ENCODE peak calls at places on chromosomes 12 and 14, in six cellular contexts. V is fibroblast of lung, L is psoas muscle, X is pancreas, O is A549, A is keratinocyte. U is an unnamed sample.

GRCh38 chr12:2879853-2880252 is 2.8 kb downstream of the RHNO1 start:
- DNase-seq in L (no peak), V (no peak), A (no peak), O (no peak), X (no peak), U (no peak)

GRCh38 chr12:56581418-56582145 is 48.5 kb downstream of the BAZ2A start:
- DNase-seq in V (peak; percentile 78), A (peak; percentile 59), X (no peak), O (no peak), L (no peak), U (no peak)

GRCh38 chr14:51643137-51643536 is 8.6 kb upstream of the FRMD6 start:
- DNase-seq in X (no peak), V (peak; percentile 89), L (no peak), O (no peak), A (no peak), U (no peak)

GRCh38 chr12:132433641-132434395 is 56.1 kb upstream of the FBRSL1 start:
- DNase-seq in V (no peak), X (peak; percentile 67), A (no peak), L (no peak), O (no peak), U (no peak)

GRCh38 chr12:117042171-117042809 is 56.9 kb downstream of the TESC start:
- DNase-seq in X (no peak), O (peak; percentile 39), V (peak; percentile 15), A (no peak), L (no peak), U (no peak)

GRCh38 chr14:20714593-20715250 is 26.2 kb downstream of the ANG start:
- DNase-seq in A (no peak), O (no peak), V (no peak), X (peak; percentile 74), L (peak; percentile 71), U (no peak)

GRCh38 chr14:73888971-73889370 is 2.3 kb downstream of the ZNF410 start:
- DNase-seq in X (no peak), A (peak; percentile 32), V (peak; percentile 56), O (no peak), L (no peak), U (no peak)

GRCh38 chr12:108321688-108322087 is 17.4 kb downstream of the CMKLR1 start:
- DNase-seq in X (no peak), V (no peak), O (no peak), L (no peak), A (no peak), U (no peak)

GRCh38 chr14:69945905-69946304 is 66.7 kb downstream of the SMOC1 start:
- DNase-seq in X (no peak), L (no peak), V (no peak), A (no peak), O (no peak), U (no peak)

GRCh38 chr12:48997719-48998496 is 1.3 kb downstream of the DDN start:
- DNase-seq in X (no peak), V (no peak), A (no peak), O (peak; percentile 87), L (peak; percentile 48), U (no peak)

GRCh38 chr12:110992909-110993308 is 72.5 kb upstream of the MYL2 start:
- DNase-seq in V (no peak), A (no peak), O (no peak), X (no peak), L (no peak), U (no peak)

GRCh38 chr12:94033767-94034166 is 114.6 kb upstream of the PLXNC1 start:
- DNase-seq in L (no peak), O (no peak), V (no peak), X (no peak), A (no peak), U (no peak)

GRCh38 chr12:30678221-30678620 is 17.4 kb downstream of the IPO8 start:
- DNase-seq in X (no peak), O (no peak), A (no peak), L (no peak), V (no peak), U (no peak)

GRCh38 chr12:108803428-108804105 is 53.8 kb downstream of the SSH1 start:
- DNase-seq in X (peak; percentile 79), L (peak; percentile 60), O (peak; percentile 92), V (peak; percentile 90), A (peak; percentile 66), U (peak; percentile 69)

GRCh38 chr12:32983968-32984367 is 87.4 kb upstream of the PKP2 start:
- DNase-seq in V (no peak), A (no peak), X (no peak), L (no peak), O (no peak), U (no peak)

GRCh38 chr14:90093942-90094595 is 32.3 kb downstream of the KCNK13 start:
- DNase-seq in L (no peak), V (peak; percentile 85), O (no peak), X (no peak), A (no peak), U (no peak)

GRCh38 chr12:127101086-127101485 is 1165.9 kb upstream of the TMEM132C start:
- DNase-seq in V (no peak), O (no peak), L (no peak), A (no peak), X (no peak), U (no peak)

GRCh38 chr12:113818833-113819232 is 147.3 kb downstream of the RBM19 start:
- DNase-seq in A (no peak), L (no peak), O (peak; percentile 28), X (no peak), V (no peak), U (no peak)

GRCh38 chr12:106139422-106140141 is 828 bp upstream of the NUAK1 start:
- DNase-seq in X (peak; percentile 88), A (no peak), L (peak; percentile 87), O (peak; percentile 76), V (peak; percentile 82), U (peak; percentile 56)

GRCh38 chr12:82746668-82747067 is 60.0 kb downstream of the TMTC2 start:
- DNase-seq in V (no peak), A (no peak), X (no peak), L (no peak), O (no peak), U (no peak)

GRCh38 chr14:68627050-68627867 is 165.6 kb downstream of the ZFP36L1 start:
- DNase-seq in X (peak; percentile 71), A (no peak), L (no peak), V (peak; percentile 62), O (no peak), U (no peak)

GRCh38 chr12:124861492-124861891 is 2.2 kb downstream of the SCARB1 start:
- DNase-seq in X (no peak), V (peak; percentile 63), O (no peak), A (no peak), L (no peak), U (peak; percentile 53)

GRCh38 chr12:50106907-50107306 is 3.1 kb downstream of the GPD1 start:
- DNase-seq in L (no peak), X (no peak), O (no peak), A (no peak), V (no peak), U (no peak)
- H3K4me1 ChIP-seq in L (peaks cover 62% of the 10 kb centered on the region), X (peaks cover 6% of the 10 kb centered on the region), O (peaks cover 24% of the 10 kb centered on the region), A (peaks cover 21% of the 10 kb centered on the region), V (peaks cover 12% of the 10 kb centered on the region), U (peaks cover 25% of the 10 kb centered on the region)

GRCh38 chr14:64719601-64720000 is 15.4 kb downstream of the PLEKHG3 start:
- DNase-seq in L (no peak), A (no peak), O (no peak), V (no peak), X (no peak), U (no peak)

GRCh38 chr14:64721391-64721791 is 17.2 kb downstream of the PLEKHG3 start:
- DNase-seq in L (peak; percentile 53), X (peak; percentile 79), V (peak; percentile 92), O (no peak), A (no peak), U (no peak)

GRCh38 chr14:64718762-64719161 is 14.5 kb downstream of the PLEKHG3 start:
- DNase-seq in V (no peak), A (no peak), O (no peak), X (no peak), L (no peak), U (no peak)

GRCh38 chr14:64721899-64722298 is 17.7 kb downstream of the PLEKHG3 start:
- DNase-seq in V (no peak), L (no peak), A (no peak), O (no peak), X (no peak), U (no peak)

DNA sequence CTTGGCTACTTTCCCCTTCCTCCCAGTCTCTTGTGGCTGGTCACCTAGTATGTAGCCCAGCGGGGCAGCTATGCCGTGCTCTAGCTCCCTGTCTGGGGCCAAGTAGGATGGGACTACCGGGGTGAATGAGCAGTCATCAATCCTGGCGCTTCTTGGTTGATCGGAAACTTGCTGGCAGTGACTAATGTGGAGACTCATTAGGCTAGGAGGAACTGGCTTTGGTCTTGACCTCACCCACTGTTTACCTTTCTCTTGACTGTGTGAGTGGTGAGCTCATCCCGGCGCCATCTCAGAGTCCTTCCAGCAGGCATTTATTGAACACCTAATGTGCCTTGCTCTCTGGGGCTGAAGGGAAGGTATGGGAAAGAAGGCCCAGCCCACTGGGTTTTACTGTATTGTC is 16.0 kb downstream of the PLEKHG3 start:
- DNase-seq in O (peak; percentile 91), A (peak; percentile 81), X (peak; percentile 70), V (peak; percentile 94), L (no peak), U (peak; percentile 93)
- H3K4me1 ChIP-seq in O (peaks cover 97% of the 10 kb centered on the region), A (peaks cover 97% of the 10 kb centered on the region), X (peaks cover 58% of the 10 kb centered on the region), V (peaks cover 29% of the 10 kb centered on the region), L (peaks cover 24% of the 10 kb centered on the region), U (peaks cover 94% of the 10 kb centered on the region)

GRCh38 chr12:1760566-1761382 is 59.6 kb upstream of the LRTM2 start:
- DNase-seq in V (peak; percentile 45), A (no peak), L (no peak), O (peak; percentile 11), X (no peak), U (peak; percentile 68)
- H3K4me1 ChIP-seq in V (peaks cover 2% of the 10 kb centered on the region), A (peaks cover 6% of the 10 kb centered on the region), L (peaks cover 40% of the 10 kb centered on the region), O (peaks cover 22% of the 10 kb centered on the region), X (peaks cover 5% of the 10 kb centered on the region), U (peaks cover 14% of the 10 kb centered on the region)

GRCh38 chr14:94768521-94769412 is 1.1 kb downstream of the GSC start:
- DNase-seq in V (no peak), A (no peak), L (peak; percentile 59), O (no peak), X (peak; percentile 17), U (no peak)
- H3K4me1 ChIP-seq in V (no peaks in the 10 kb centered on the region), A (peaks cover 7% of the 10 kb centered on the region), L (peaks cover 6% of the 10 kb centered on the region), O (peaks cover 8% of the 10 kb centered on the region), X (peaks cover 5% of the 10 kb centered on the region), U (peaks cover 4% of the 10 kb centered on the region)

GRCh38 chr12:68376901-68377300 is 44.7 kb upstream of the MDM1 start:
- DNase-seq in O (no peak), L (no peak), V (no peak), X (no peak), A (no peak), U (no peak)

GRCh38 chr12:68374315-68374982 is 42.3 kb upstream of the MDM1 start:
- DNase-seq in A (no peak), L (no peak), V (no peak), X (no peak), O (no peak), U (no peak)

GRCh38 chr12:68378859-68379628 is 46.9 kb upstream of the MDM1 start:
- DNase-seq in A (no peak), O (no peak), X (no peak), L (no peak), V (no peak), U (no peak)

GRCh38 chr12:68373836-68374314 is 41.7 kb upstream of the MDM1 start:
- DNase-seq in L (no peak), A (no peak), V (no peak), X (no peak), O (no peak), U (no peak)

GRCh38 chr12:68375701-68376469 is 43.7 kb upstream of the MDM1 start:
- DNase-seq in L (no peak), A (no peak), X (no peak), O (no peak), V (peak; percentile 62), U (no peak)
- H3K4me1 ChIP-seq in L (peaks cover 47% of the 10 kb centered on the region), A (peaks cover 8% of the 10 kb centered on the region), X (no peaks in the 10 kb centered on the region), O (peaks cover 12% of the 10 kb centered on the region), V (no peaks in the 10 kb centered on the region), U (no peaks in the 10 kb centered on the region)